ENCODE peak calls at places on chromosomes 16 and 17, in ten cellular contexts. D, R, J, Z, I, L, A, K, M and P are unnamed samples.

GRCh38 chr17:41421116-41421515 is 3.3 kb downstream of the KRT37 start:
- DNase-seq in D (no peak), R (peak), J (peak), Z (peak), I (no peak), L (peak), A (no peak), K (no peak), M (no peak), P (peak)

GRCh38 chr16:10729649-10730048 is 14.0 kb upstream of the NUBP1 start:
- DNase-seq in D (no peak), R (peak), J (peak), Z (peak), I (no peak), L (peak), A (no peak), K (no peak), M (no peak), P (no peak)

GRCh38 chr17:17819561-17819995 is 17.2 kb downstream of the SREBF1 start:
- DNase-seq in D (peak), R (peak), J (peak), Z (peak), I (peak), L (peak), A (peak), K (peak), M (peak), P (peak)

GRCh38 chr17:53619025-53619424 is 203.7 kb upstream of the KIF2B start:
- DNase-seq in D (no peak), R (no peak), J (no peak), Z (no peak), I (no peak), L (no peak), A (no peak), K (no peak), M (no peak), P (no peak)

GRCh38 chr16:20940864-20941634 is 40.5 kb downstream of the LYRM1 start:
- DNase-seq in D (no peak), R (no peak), J (no peak), Z (no peak), I (no peak), L (no peak), A (no peak), K (no peak), M (no peak), P (no peak)

GRCh38 chr17:27748360-27748825 is 51.9 kb downstream of the NOS2 start:
- DNase-seq in D (no peak), R (no peak), J (no peak), Z (no peak), I (no peak), L (no peak), A (no peak), K (no peak), M (no peak), P (no peak)

GRCh38 chr16:84207869-84208268 is 16.9 kb downstream of the ADAD2 start:
- DNase-seq in D (no peak), R (no peak), J (no peak), Z (no peak), I (no peak), L (no peak), A (no peak), K (no peak), M (no peak), P (no peak)

GRCh38 chr16:7513429-7513828 is 180.8 kb downstream of the RBFOX1 start:
- DNase-seq in D (no peak), R (no peak), J (no peak), Z (no peak), I (no peak), L (no peak), A (no peak), K (no peak), M (no peak), P (no peak)

GRCh38 chr17:49703557-49704277 is 4.0 kb downstream of the SLC35B1 start:
- DNase-seq in D (no peak), R (peak), J (peak), Z (peak), I (no peak), L (peak), A (peak), K (peak), M (no peak), P (no peak)

GRCh38 chr17:35879748-35880654 is at the start of gene CCL5:
- DNase-seq in D (peak), R (peak), J (peak), Z (no peak), I (no peak), L (no peak), A (no peak), K (no peak), M (no peak), P (no peak)

GRCh38 chr17:81046770-81047359 is 11.9 kb downstream of the BAIAP2 start:
- DNase-seq in D (no peak), R (no peak), J (no peak), Z (no peak), I (no peak), L (no peak), A (no peak), K (no peak), M (no peak), P (no peak)

GRCh38 chr16:67279296-67280089 is at the start of gene PLEKHG4:
- DNase-seq in D (peak), R (peak), J (peak), Z (peak), I (no peak), L (peak), A (no peak), K (peak), M (peak), P (no peak)

GRCh38 chr16:31141489-31142108 is 6.1 kb upstream of the PRSS8 start:
- DNase-seq in D (no peak), R (peak), J (no peak), Z (no peak), I (no peak), L (peak), A (peak), K (peak), M (no peak), P (no peak)

GRCh38 chr17:4229627-4230026 is 34.2 kb downstream of the ANKFY1 start:
- DNase-seq in D (no peak), R (peak), J (peak), Z (peak), I (no peak), L (peak), A (no peak), K (peak), M (peak), P (peak)

GRCh38 chr17:32854834-32855389 is 22.0 kb downstream of the MYO1D start:
- DNase-seq in D (no peak), R (no peak), J (no peak), Z (no peak), I (no peak), L (no peak), A (no peak), K (no peak), M (no peak), P (no peak)

GRCh38 chr17:63189930-63190329 is 223.9 kb downstream of the TANC2 start:
- DNase-seq in D (no peak), R (no peak), J (peak), Z (no peak), I (no peak), L (no peak), A (no peak), K (no peak), M (no peak), P (no peak)

GRCh38 chr17:50934672-50935200 is 68.6 kb upstream of the TOB1 start:
- DNase-seq in D (no peak), R (no peak), J (no peak), Z (no peak), I (no peak), L (no peak), A (no peak), K (no peak), M (no peak), P (no peak)

GRCh38 chr16:1941162-1941923 is 1.7 kb downstream of the MSRB1 start:
- DNase-seq in D (no peak), R (no peak), J (no peak), Z (no peak), I (no peak), L (peak), A (no peak), K (peak), M (no peak), P (no peak)

GRCh38 chr17:17876959-17877547 is 40.3 kb upstream of the SREBF1 start:
- DNase-seq in D (no peak), R (peak), J (peak), Z (peak), I (no peak), L (peak), A (no peak), K (peak), M (peak), P (no peak)

GRCh38 chr17:1275205-1275961 is 4.1 kb upstream of the TRARG1 start:
- DNase-seq in D (no peak), R (no peak), J (no peak), Z (no peak), I (no peak), L (no peak), A (no peak), K (no peak), M (no peak), P (no peak)
- H3K4me3 ChIP-seq in D (no peak), R (no peak), J (no peak), Z (no peak), I (no peak), L (no peak), A (no peak), K (no peak), M (no peak), P (no peak)

DNA sequence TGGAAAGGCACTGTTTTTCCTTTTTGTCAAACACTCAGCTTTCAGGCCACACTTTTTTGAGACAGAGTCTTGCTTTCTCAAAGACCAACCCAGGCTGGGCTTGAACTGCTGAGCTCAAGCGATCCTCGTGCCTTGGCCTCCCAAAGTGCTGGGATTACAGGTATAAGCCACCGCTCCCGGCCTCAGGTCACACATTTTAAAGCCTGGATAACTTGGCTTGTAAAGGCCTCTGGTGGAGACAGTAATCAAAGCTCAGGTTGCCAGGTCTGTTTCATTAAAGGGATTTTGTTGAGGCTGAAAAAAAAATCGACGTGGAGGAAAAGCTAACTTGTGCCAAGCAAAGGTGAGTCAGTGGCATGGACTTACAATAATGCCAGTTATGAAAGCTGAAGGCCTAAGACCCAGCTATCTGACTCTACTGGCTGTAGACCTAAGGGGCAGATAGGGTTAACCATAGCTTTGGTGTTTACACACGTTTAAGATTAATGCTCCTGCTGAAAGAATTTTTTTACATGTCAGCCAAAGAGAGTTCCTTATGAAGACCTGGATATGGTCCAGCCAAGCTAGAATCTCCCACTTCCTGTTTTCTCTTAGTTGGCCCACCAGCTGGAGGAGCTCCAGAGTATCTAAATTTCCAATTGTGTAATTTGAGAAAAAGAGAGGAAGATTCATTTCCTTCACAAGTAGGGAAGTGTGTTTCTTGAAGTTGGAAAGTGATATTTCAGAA is 910 bp downstream of the NBR1 start:
- DNase-seq in D (no peak), R (peak), J (peak), Z (peak), I (peak), L (peak), A (peak), K (peak), M (no peak), P (peak)
- TF ChIP-seq CTCF in D (no peak), R (peak), J (peak), Z (peak), I (peak), L (no peak), A (no peak), K (peak), M (peak), P (peak)

GRCh38 chr17:76867578-76868175 is 527 bp upstream of the MGAT5B start:
- DNase-seq in D (no peak), R (peak), J (peak), Z (peak), I (no peak), L (peak), A (no peak), K (peak), M (no peak), P (no peak)
- H3K4me3 ChIP-seq in D (no peak), R (no peak), J (no peak), Z (no peak), I (peak), L (peak), A (peak), K (peak), M (peak), P (no peak)

DNA sequence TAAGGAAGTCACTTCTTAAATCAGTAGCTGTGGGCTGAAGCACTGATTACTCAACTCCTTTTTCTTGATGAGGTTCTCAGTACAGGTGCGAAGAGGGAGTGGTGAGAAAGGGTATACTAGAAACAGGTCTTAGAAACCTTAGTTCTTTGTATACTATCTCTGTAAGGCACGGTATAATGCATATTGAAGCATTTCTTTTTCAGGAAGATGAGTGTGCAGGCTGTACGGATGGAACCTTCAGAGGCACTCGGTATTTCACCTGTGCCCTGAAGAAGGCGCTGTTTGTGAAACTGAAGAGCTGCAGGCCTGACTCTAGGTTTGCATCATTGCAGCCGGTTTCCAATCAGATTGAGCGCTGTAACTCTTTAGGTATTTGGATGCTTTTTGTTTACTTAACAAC is 39.2 kb downstream of the CYLD start:
- DNase-seq in D (no peak), R (peak), J (no peak), Z (no peak), I (no peak), L (no peak), A (no peak), K (no peak), M (no peak), P (no peak)
- TF ChIP-seq CTCF in D (no peak), R (peak), J (peak), Z (no peak), I (peak), L (no peak), A (no peak), K (peak), M (no peak), P (no peak)

DNA sequence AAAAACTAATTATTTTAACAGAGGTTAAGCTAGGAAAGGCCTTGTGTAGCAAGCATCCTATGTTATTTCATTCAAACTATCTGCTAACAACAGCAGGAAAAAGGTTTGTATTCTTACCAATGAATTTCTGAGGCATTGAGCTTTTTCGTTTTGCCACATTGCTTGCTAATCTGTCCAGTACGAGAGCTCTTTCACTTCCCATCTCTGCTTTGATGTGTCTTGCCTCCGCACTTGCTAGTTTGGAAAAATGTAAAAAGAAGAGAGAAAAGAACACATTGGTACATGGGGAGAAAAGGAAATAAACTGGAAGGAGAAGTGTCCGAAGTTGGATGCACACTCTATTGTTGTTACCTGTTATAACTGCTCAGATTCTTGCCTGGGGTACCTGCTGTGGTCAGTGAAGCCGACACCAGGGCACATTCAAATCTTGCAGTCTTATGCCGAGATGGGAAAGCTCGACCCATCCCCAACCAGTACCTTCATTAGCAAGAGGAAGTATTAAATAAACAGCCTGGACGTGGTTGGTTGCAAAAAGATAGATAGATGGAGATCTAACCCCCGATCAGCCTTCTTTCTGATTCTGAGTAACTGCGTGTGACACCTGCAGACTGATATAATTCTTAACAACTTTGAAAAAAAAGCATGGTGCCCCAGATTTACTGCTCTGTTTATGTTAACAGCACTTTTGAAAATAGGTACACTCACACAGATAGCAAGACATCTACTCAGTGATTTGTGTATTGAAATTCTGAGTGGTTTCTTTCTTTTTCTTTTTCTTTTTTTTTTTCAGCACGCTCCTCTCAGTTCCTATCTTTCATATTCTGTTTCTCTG is 40.0 kb downstream of the GRB7 start:
- DNase-seq in D (no peak), R (no peak), J (no peak), Z (no peak), I (no peak), L (no peak), A (no peak), K (no peak), M (no peak), P (no peak)
- H3K4me3 ChIP-seq in D (peak), R (no peak), J (no peak), Z (no peak), I (no peak), L (no peak), A (no peak), K (no peak), M (no peak), P (no peak)